ENCODE peak calls at places on chromosomes 16 and 17, in four cellular contexts. One of them, this sample, is unnamed.

GRCh38 chr17:70157151-70157550 is 12.2 kb upstream of the KCNJ2 start:
- DNase-seq in stimulated activated CD8-positive, alpha-beta memory T cell treated with anti-CD3 and anti-CD28 coated beads, Interleukin-4, amount 100 ng/mL, for 1 hour: no peak
- DNase-seq in NT2/D1: no peak
- DNase-seq in stimulated activated CD4-positive, alpha-beta T cell treated with anti-CD3 and anti-CD28 coated beads, Interleukin-15, amount 100 ng/mL, for 24 hours: no peak
- DNase-seq in this sample: no peak

GRCh38 chr17:2854662-2855061 is 58.4 kb downstream of the RAP1GAP2 start:
- DNase-seq in NT2/D1: no peak
- DNase-seq in stimulated activated CD4-positive, alpha-beta T cell treated with anti-CD3 and anti-CD28 coated beads, Interleukin-15, amount 100 ng/mL, for 24 hours: no peak
- DNase-seq in stimulated activated CD8-positive, alpha-beta memory T cell treated with anti-CD3 and anti-CD28 coated beads, Interleukin-4, amount 100 ng/mL, for 1 hour: no peak
- DNase-seq in this sample: no peak

GRCh38 chr17:72778161-72779151 is 314.0 kb downstream of the SLC39A11 start:
- DNase-seq in stimulated activated CD4-positive, alpha-beta T cell treated with anti-CD3 and anti-CD28 coated beads, Interleukin-15, amount 100 ng/mL, for 24 hours: no peak
- DNase-seq in stimulated activated CD8-positive, alpha-beta memory T cell treated with anti-CD3 and anti-CD28 coated beads, Interleukin-4, amount 100 ng/mL, for 1 hour: no peak
- DNase-seq in NT2/D1: no peak
- DNase-seq in this sample: no peak

GRCh38 chr16:74107795-74108610 is 188.6 kb upstream of the PSMD7 start:
- DNase-seq in stimulated activated CD8-positive, alpha-beta memory T cell treated with anti-CD3 and anti-CD28 coated beads, Interleukin-4, amount 100 ng/mL, for 1 hour: no peak
- DNase-seq in stimulated activated CD4-positive, alpha-beta T cell treated with anti-CD3 and anti-CD28 coated beads, Interleukin-15, amount 100 ng/mL, for 24 hours: peak
- DNase-seq in NT2/D1: peak
- DNase-seq in this sample: peak

GRCh38 chr17:17808706-17809432 is 27.9 kb downstream of the SREBF1 start:
- DNase-seq in stimulated activated CD8-positive, alpha-beta memory T cell treated with anti-CD3 and anti-CD28 coated beads, Interleukin-4, amount 100 ng/mL, for 1 hour: no peak
- DNase-seq in stimulated activated CD4-positive, alpha-beta T cell treated with anti-CD3 and anti-CD28 coated beads, Interleukin-15, amount 100 ng/mL, for 24 hours: no peak
- DNase-seq in NT2/D1: no peak
- DNase-seq in this sample: peak

GRCh38 chr16:7849891-7850290 is 517.2 kb downstream of the RBFOX1 start:
- DNase-seq in stimulated activated CD8-positive, alpha-beta memory T cell treated with anti-CD3 and anti-CD28 coated beads, Interleukin-4, amount 100 ng/mL, for 1 hour: no peak
- DNase-seq in stimulated activated CD4-positive, alpha-beta T cell treated with anti-CD3 and anti-CD28 coated beads, Interleukin-15, amount 100 ng/mL, for 24 hours: no peak
- DNase-seq in NT2/D1: no peak
- DNase-seq in this sample: no peak

GRCh38 chr17:51298508-51299371 is 38.4 kb downstream of the UTP18 start:
- DNase-seq in stimulated activated CD8-positive, alpha-beta memory T cell treated with anti-CD3 and anti-CD28 coated beads, Interleukin-4, amount 100 ng/mL, for 1 hour: no peak
- DNase-seq in NT2/D1: peak
- DNase-seq in stimulated activated CD4-positive, alpha-beta T cell treated with anti-CD3 and anti-CD28 coated beads, Interleukin-15, amount 100 ng/mL, for 24 hours: no peak
- DNase-seq in this sample: peak

GRCh38 chr16:30458561-30459394 is 13.1 kb upstream of the SEPHS2 start:
- DNase-seq in stimulated activated CD4-positive, alpha-beta T cell treated with anti-CD3 and anti-CD28 coated beads, Interleukin-15, amount 100 ng/mL, for 24 hours: peak
- DNase-seq in stimulated activated CD8-positive, alpha-beta memory T cell treated with anti-CD3 and anti-CD28 coated beads, Interleukin-4, amount 100 ng/mL, for 1 hour: peak
- DNase-seq in NT2/D1: no peak
- DNase-seq in this sample: peak

GRCh38 chr17:11430766-11431165 is 167.5 kb upstream of the DNAH9 start:
- DNase-seq in stimulated activated CD4-positive, alpha-beta T cell treated with anti-CD3 and anti-CD28 coated beads, Interleukin-15, amount 100 ng/mL, for 24 hours: no peak
- DNase-seq in stimulated activated CD8-positive, alpha-beta memory T cell treated with anti-CD3 and anti-CD28 coated beads, Interleukin-4, amount 100 ng/mL, for 1 hour: no peak
- DNase-seq in NT2/D1: no peak
- DNase-seq in this sample: no peak

GRCh38 chr16:10862432-10862831 is 14.6 kb upstream of the CIITA start:
- DNase-seq in stimulated activated CD8-positive, alpha-beta memory T cell treated with anti-CD3 and anti-CD28 coated beads, Interleukin-4, amount 100 ng/mL, for 1 hour: no peak
- DNase-seq in stimulated activated CD4-positive, alpha-beta T cell treated with anti-CD3 and anti-CD28 coated beads, Interleukin-15, amount 100 ng/mL, for 24 hours: no peak
- DNase-seq in NT2/D1: no peak
- DNase-seq in this sample: peak

GRCh38 chr16:83023640-83024039 is 396.9 kb downstream of the CDH13 start:
- DNase-seq in stimulated activated CD8-positive, alpha-beta memory T cell treated with anti-CD3 and anti-CD28 coated beads, Interleukin-4, amount 100 ng/mL, for 1 hour: no peak
- DNase-seq in stimulated activated CD4-positive, alpha-beta T cell treated with anti-CD3 and anti-CD28 coated beads, Interleukin-15, amount 100 ng/mL, for 24 hours: no peak
- DNase-seq in NT2/D1: no peak
- DNase-seq in this sample: no peak

GRCh38 chr17:17091856-17092756 is 49.8 kb downstream of the MPRIP start:
- DNase-seq in NT2/D1: no peak
- DNase-seq in stimulated activated CD4-positive, alpha-beta T cell treated with anti-CD3 and anti-CD28 coated beads, Interleukin-15, amount 100 ng/mL, for 24 hours: no peak
- DNase-seq in stimulated activated CD8-positive, alpha-beta memory T cell treated with anti-CD3 and anti-CD28 coated beads, Interleukin-4, amount 100 ng/mL, for 1 hour: no peak
- DNase-seq in this sample: no peak

GRCh38 chr17:76550712-76551615 is 11.1 kb downstream of the PRCD start:
- DNase-seq in stimulated activated CD8-positive, alpha-beta memory T cell treated with anti-CD3 and anti-CD28 coated beads, Interleukin-4, amount 100 ng/mL, for 1 hour: no peak
- DNase-seq in NT2/D1: no peak
- DNase-seq in stimulated activated CD4-positive, alpha-beta T cell treated with anti-CD3 and anti-CD28 coated beads, Interleukin-15, amount 100 ng/mL, for 24 hours: no peak
- DNase-seq in this sample: no peak

This sample was measured in RPMI8226.